ENCODE peak calls at places on chromosomes 12 and 14, in ten cellular contexts. U, M, P, Q, X, J, K, V, H and T are unnamed samples. For H3K9me3 and H3K4me1, the result is how much of the 10 kb centered on the place peaks cover.

GRCh38 chr12:68924546-68924945 is 8.4 kb downstream of the CPM start:
- DNase-seq in U (no peak), M (no peak), P (no peak), Q (no peak), X (no peak), J (no peak), K (no peak), V (no peak), H (no peak), T (no peak)

GRCh38 chr14:89384023-89384422 is 33.0 kb downstream of the FOXN3 start:
- DNase-seq in U (no peak), M (no peak), P (no peak), Q (no peak), X (peak), J (no peak), K (no peak), V (no peak), H (no peak), T (no peak)

GRCh38 chr14:59576332-59577294 is at the start of gene CCDC175:
- DNase-seq in U (peak), M (peak), P (peak), Q (peak), X (peak), J (peak), K (no peak), V (peak), H (peak), T (peak)

GRCh38 chr12:121337416-121337815 is 14.8 kb downstream of the ANAPC5 start:
- DNase-seq in U (no peak), M (no peak), P (no peak), Q (no peak), X (no peak), J (no peak), K (no peak), V (no peak), H (no peak), T (no peak)

GRCh38 chr14:102927878-102928411 is 5.5 kb downstream of the AMN start:
- DNase-seq in U (no peak), M (no peak), P (no peak), Q (no peak), X (peak), J (no peak), K (no peak), V (no peak), H (no peak), T (no peak)

GRCh38 chr12:47032644-47033043 is 46.8 kb upstream of the PCED1B start:
- DNase-seq in U (no peak), M (no peak), P (no peak), Q (peak), X (no peak), J (peak), K (no peak), V (no peak), H (no peak), T (no peak)

GRCh38 chr12:18969512-18969911 is 160.0 kb upstream of the PLEKHA5 start:
- DNase-seq in U (no peak), M (no peak), P (no peak), Q (no peak), X (no peak), J (no peak), K (no peak), V (no peak), H (no peak), T (no peak)

GRCh38 chr14:50757702-50758101 is 73.3 kb downstream of the NIN start:
- DNase-seq in U (no peak), M (no peak), P (no peak), Q (no peak), X (no peak), J (no peak), K (no peak), V (no peak), H (no peak), T (no peak)

GRCh38 chr12:127205781-127206535 is 1061.0 kb upstream of the TMEM132C start:
- DNase-seq in U (no peak), M (no peak), P (no peak), Q (no peak), X (no peak), J (no peak), K (no peak), V (no peak), H (no peak), T (no peak)

GRCh38 chr14:65958664-65959562 is 527.3 kb upstream of the CCDC196 start:
- DNase-seq in U (peak), M (no peak), P (no peak), Q (peak), X (no peak), J (peak), K (no peak), V (no peak), H (no peak), T (no peak)

GRCh38 chr12:125143491-125143890 is 78.3 kb downstream of the AACS start:
- DNase-seq in U (no peak), M (no peak), P (no peak), Q (peak), X (peak), J (peak), K (no peak), V (no peak), H (no peak), T (peak)

GRCh38 chr12:120229071-120229582 is 28.2 kb upstream of the RPLP0 start:
- DNase-seq in U (no peak), M (no peak), P (no peak), Q (no peak), X (no peak), J (no peak), K (no peak), V (no peak), H (peak), T (peak)

GRCh38 chr14:87967496-87967895 is 25.5 kb downstream of the GALC start:
- DNase-seq in U (no peak), M (no peak), P (no peak), Q (no peak), X (no peak), J (no peak), K (no peak), V (no peak), H (no peak), T (no peak)

GRCh38 chr14:104317975-104318557 is 179.7 kb downstream of the KIF26A start:
- DNase-seq in U (no peak), M (no peak), P (no peak), Q (no peak), X (no peak), J (no peak), K (peak), V (peak), H (no peak), T (peak)

GRCh38 chr14:30656190-30656632 is 34.1 kb downstream of the SCFD1 start:
- DNase-seq in U (peak), M (peak), P (no peak), Q (peak), X (peak), J (peak), K (no peak), V (no peak), H (peak), T (peak)

GRCh38 chr14:85974602-85975001 is 444.7 kb downstream of the FLRT2 start:
- DNase-seq in U (no peak), M (no peak), P (no peak), Q (no peak), X (no peak), J (no peak), K (no peak), V (no peak), H (no peak), T (no peak)

GRCh38 chr12:46071335-46071734 is 81.0 kb upstream of the SCAF11 start:
- DNase-seq in U (no peak), M (no peak), P (no peak), Q (no peak), X (no peak), J (no peak), K (no peak), V (no peak), H (no peak), T (no peak)

GRCh38 chr12:106149096-106149784 is 10.5 kb upstream of the NUAK1 start:
- DNase-seq in U (peak), M (peak), P (no peak), Q (peak), X (peak), J (peak), K (no peak), V (no peak), H (peak), T (peak)

GRCh38 chr12:51829641-51830040 is 18.9 kb downstream of the FIGNL2 start:
- DNase-seq in U (no peak), M (no peak), P (no peak), Q (no peak), X (no peak), J (no peak), K (no peak), V (no peak), H (no peak), T (no peak)

GRCh38 chr12:75784591-75784990 is 247.0 kb downstream of the PHLDA1 start:
- DNase-seq in U (no peak), M (no peak), P (no peak), Q (peak), X (peak), J (peak), K (peak), V (peak), H (no peak), T (peak)

GRCh38 chr14:33837943-33838683 is 112.8 kb downstream of the EGLN3 start:
- DNase-seq in U (no peak), M (no peak), P (no peak), Q (no peak), X (no peak), J (no peak), K (no peak), V (no peak), H (no peak), T (no peak)

GRCh38 chr12:19830461-19830860 is 391.2 kb downstream of the AEBP2 start:
- DNase-seq in U (no peak), M (no peak), P (no peak), Q (no peak), X (no peak), J (no peak), K (no peak), V (no peak), H (no peak), T (no peak)

GRCh38 chr12:106282457-106283097 is 20.0 kb upstream of the TCP11L2 start:
- DNase-seq in U (peak), M (peak), P (no peak), Q (peak), X (peak), J (peak), K (no peak), V (no peak), H (peak), T (peak)

GRCh38 chr12:8027856-8028255 is 4.7 kb upstream of the FOXJ2 start:
- DNase-seq in U (no peak), M (no peak), P (no peak), Q (no peak), X (no peak), J (no peak), K (no peak), V (no peak), H (no peak), T (no peak)

GRCh38 chr14:92687681-92688433 is 60.6 kb downstream of the LGMN start:
- DNase-seq in U (no peak), M (no peak), P (no peak), Q (peak), X (no peak), J (no peak), K (no peak), V (no peak), H (no peak), T (peak)

GRCh38 chr12:117334855-117335587 is 26.4 kb downstream of the NOS1 start:
- DNase-seq in U (no peak), M (no peak), P (no peak), Q (no peak), X (no peak), J (no peak), K (no peak), V (no peak), H (no peak), T (peak)

GRCh38 chr14:50985816-50986396 is 41.6 kb upstream of the PYGL start:
- DNase-seq in U (no peak), M (no peak), P (no peak), Q (no peak), X (no peak), J (no peak), K (no peak), V (no peak), H (no peak), T (no peak)

GRCh38 chr12:3132636-3133409 is 55.6 kb downstream of the TSPAN9 start:
- DNase-seq in U (no peak), M (peak), P (no peak), Q (peak), X (no peak), J (peak), K (no peak), V (no peak), H (no peak), T (peak)

GRCh38 chr12:46445093-46445492 is 72.5 kb upstream of the SLC38A2 start:
- DNase-seq in U (no peak), M (no peak), P (no peak), Q (peak), X (no peak), J (no peak), K (no peak), V (no peak), H (no peak), T (no peak)

GRCh38 chr12:132761911-132762583 is 415 bp upstream of the ANKLE2 start:
- DNase-seq in U (peak), M (peak), P (peak), Q (peak), X (peak), J (peak), K (peak), V (peak), H (peak), T (peak)
- TF ChIP-seq POLR2A in U (peak), M (peak), P (peak), Q (peak), X (peak), J (peak), K (no peak), V (peak), H (peak), T (no peak)

DNA sequence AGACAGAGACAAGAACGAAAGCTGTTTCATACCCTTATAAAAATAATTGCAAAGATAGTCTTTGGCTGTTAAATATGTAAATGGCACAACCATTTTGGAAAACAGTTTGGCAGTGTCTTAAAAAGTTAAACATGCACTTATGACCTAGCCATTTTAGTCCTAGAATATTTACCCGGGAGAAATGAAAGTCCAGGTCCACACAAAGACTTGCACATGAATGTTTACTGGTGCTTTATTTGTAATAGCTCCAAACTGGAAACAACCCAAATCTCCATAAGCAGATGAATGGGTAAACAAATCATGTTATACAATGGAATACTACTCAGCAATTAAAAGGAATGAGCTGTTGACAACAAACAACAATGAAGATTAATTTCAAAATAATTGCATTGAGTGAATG is 380.4 kb downstream of the ETNK1 start:
- DNase-seq in U (no peak), M (no peak), P (no peak), Q (no peak), X (no peak), J (no peak), K (no peak), V (no peak), H (no peak), T (no peak)
- H3K9me3 ChIP-seq in U (under half), M (under half), P (under half), Q (under half), X (under half), J (under half), K (under half), V (under half), H (under half), T (under half)

GRCh38 chr12:58416211-58416610 is 474.8 kb downstream of the ATP23 start:
- DNase-seq in U (no peak), M (no peak), P (no peak), Q (peak), X (no peak), J (peak), K (no peak), V (no peak), H (no peak), T (no peak)

GRCh38 chr12:58412466-58412865 is 471.1 kb downstream of the ATP23 start:
- DNase-seq in U (no peak), M (no peak), P (no peak), Q (no peak), X (no peak), J (no peak), K (no peak), V (no peak), H (no peak), T (no peak)

GRCh38 chr12:58413794-58414193 is 472.4 kb downstream of the ATP23 start:
- DNase-seq in U (no peak), M (no peak), P (no peak), Q (peak), X (no peak), J (peak), K (no peak), V (no peak), H (no peak), T (no peak)

GRCh38 chr12:58414398-58414871 is 473.1 kb downstream of the ATP23 start:
- DNase-seq in U (no peak), M (no peak), P (no peak), Q (peak), X (no peak), J (peak), K (no peak), V (no peak), H (no peak), T (no peak)

DNA sequence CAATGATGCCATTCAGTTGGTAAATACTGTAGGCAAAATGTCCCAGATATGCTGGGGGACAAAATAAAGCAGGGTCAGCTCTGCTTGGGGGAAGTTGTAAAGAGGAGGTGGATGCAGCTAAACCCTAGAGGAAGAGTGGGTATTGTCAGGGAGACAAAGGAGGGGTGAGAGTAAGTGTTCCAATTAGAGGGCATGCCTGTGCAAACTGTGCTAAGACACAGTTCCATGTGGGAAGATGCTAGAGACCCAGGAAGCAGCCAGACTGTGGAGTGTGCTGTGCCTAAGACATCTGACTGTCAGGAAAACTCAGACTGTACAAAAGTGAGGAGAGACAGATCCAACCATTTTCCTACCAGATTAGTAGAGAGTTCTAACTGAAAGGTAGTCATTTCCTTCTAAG is 474.3 kb downstream of the ATP23 start:
- DNase-seq in U (no peak), M (no peak), P (no peak), Q (no peak), X (no peak), J (no peak), K (no peak), V (no peak), H (no peak), T (no peak)
- H3K4me1 ChIP-seq in U (half or more), M (under half), P (under half), Q (under half), X (under half), J (under half), K (under half), V (under half), H (under half), T (under half)

DNA sequence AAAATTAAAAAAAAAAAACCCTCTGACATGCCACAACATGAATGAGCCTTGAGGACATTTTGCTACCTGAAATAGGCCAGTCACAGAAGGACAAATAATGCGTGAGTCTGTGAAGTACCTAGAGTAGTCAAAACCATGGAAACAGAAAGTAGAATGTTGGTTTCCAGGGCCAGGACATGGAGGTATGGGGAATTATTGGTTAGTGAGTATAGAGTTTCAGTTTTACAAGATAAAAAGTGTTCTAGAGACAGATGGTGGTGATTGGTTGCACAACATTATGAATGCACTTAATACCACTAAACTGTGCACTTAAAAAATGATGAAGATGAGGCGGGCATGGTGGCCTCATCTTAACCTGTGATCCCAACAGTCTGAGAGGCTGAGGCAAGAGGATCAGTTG is 47.6 kb upstream of the ZFP36L1 start:
- DNase-seq in U (no peak), M (no peak), P (no peak), Q (no peak), X (no peak), J (no peak), K (no peak), V (no peak), H (no peak), T (no peak)
- TF ChIP-seq POLR2A in U (no peak), M (no peak), P (no peak), Q (no peak), X (no peak), J (no peak), K (no peak), V (no peak), H (no peak), T (no peak)

DNA sequence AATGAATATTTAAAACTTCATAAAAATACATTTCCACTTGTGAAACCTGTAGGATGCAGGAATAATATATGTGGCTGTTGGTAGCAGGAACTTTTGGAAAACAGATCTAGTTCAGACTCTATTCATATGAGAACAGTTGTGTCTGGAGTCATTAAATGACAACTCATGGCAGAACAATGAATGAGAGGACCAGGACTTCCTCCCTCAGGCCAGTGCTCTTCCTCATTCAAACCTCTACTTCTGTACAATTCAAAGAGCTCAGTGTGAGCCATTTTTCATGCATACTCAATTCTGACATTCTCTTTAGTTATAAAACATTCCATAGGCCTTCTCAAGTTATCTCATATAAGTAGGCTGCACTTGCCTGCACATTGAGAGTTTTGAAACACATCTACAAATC is 1526.6 kb upstream of the FLRT2 start:
- DNase-seq in U (no peak), M (no peak), P (no peak), Q (peak), X (no peak), J (no peak), K (no peak), V (no peak), H (no peak), T (no peak)
- H3K9me3 ChIP-seq in U (under half), M (under half), P (under half), Q (under half), X (under half), J (under half), K (under half), V (under half), H (under half), T (under half)

GRCh38 chr12:6375269-6376078 is at the start of gene SCNN1A:
- DNase-seq in U (no peak), M (peak), P (peak), Q (no peak), X (peak), J (no peak), K (peak), V (peak), H (peak), T (peak)
- H3K4me1 ChIP-seq in U (half or more), M (under half), P (under half), Q (under half), X (under half), J (under half), K (under half), V (half or more), H (under half), T (half or more)

GRCh38 chr14:99596071-99596627 is 7.9 kb downstream of the CCDC85C start:
- DNase-seq in U (no peak), M (no peak), P (no peak), Q (peak), X (peak), J (no peak), K (no peak), V (no peak), H (no peak), T (peak)
- TF ChIP-seq POLR2A in U (no peak), M (no peak), P (no peak), Q (no peak), X (no peak), J (no peak), K (no peak), V (no peak), H (no peak), T (peak)

GRCh38 chr14:106790189-106791036 is 1264.0 kb downstream of the TMEM121 start:
- DNase-seq in U (peak), M (peak), P (no peak), Q (no peak), X (peak), J (no peak), K (no peak), V (no peak), H (peak), T (peak)

GRCh38 chr14:106788534-106788933 is 1262.2 kb downstream of the TMEM121 start:
- DNase-seq in U (no peak), M (no peak), P (no peak), Q (no peak), X (no peak), J (no peak), K (no peak), V (no peak), H (no peak), T (no peak)

GRCh38 chr14:106792543-106792942 is 1266.2 kb downstream of the TMEM121 start:
- DNase-seq in U (no peak), M (no peak), P (no peak), Q (no peak), X (no peak), J (no peak), K (no peak), V (no peak), H (no peak), T (no peak)

GRCh38 chr14:106789318-106789717 is 1262.9 kb downstream of the TMEM121 start:
- DNase-seq in U (no peak), M (no peak), P (no peak), Q (no peak), X (no peak), J (no peak), K (no peak), V (no peak), H (no peak), T (no peak)

DNA sequence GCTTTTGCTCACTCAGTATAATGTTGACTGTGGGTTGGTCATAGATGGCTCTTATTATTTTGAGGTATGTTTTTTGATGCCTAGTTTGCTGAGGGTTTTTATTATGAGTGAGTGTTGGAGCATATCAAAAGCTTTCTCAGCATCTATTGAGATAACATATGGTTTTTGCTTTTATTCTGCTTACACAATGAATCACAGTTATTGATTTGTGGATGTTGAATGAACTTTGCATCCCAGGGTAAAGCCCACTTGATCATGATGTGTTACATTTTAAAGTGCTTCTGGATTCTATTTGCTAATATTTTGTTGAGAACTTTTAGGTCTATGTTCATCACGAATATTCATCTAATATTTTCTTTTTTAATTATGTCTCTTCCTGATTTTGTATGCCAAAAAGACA is 1260.3 kb downstream of the TMEM121 start:
- DNase-seq in U (no peak), M (no peak), P (no peak), Q (no peak), X (no peak), J (no peak), K (no peak), V (no peak), H (no peak), T (no peak)
- H3K9me3 ChIP-seq in U (under half), M (under half), P (half or more), Q (under half), X (under half), J (under half), K (under half), V (under half), H (under half), T (under half)